ENCODE peak calls at places on chromosomes 12 and 14, in five cellular contexts. H is ELR; Z is activated gamma-delta T cell treated with Interleukin-2 at 50 U/mL for 16 hours; I is IMR-90; T is activated CD4-positive, CD25-positive, alpha-beta regulatory T cell. B is an unnamed sample.

GRCh38 chr14:74649673-74650072 is 37.6 kb upstream of the LTBP2 start:
- DNase-seq in H (peak; percentile 78), Z (no peak), I (no peak), T (no peak), B (no peak)

GRCh38 chr14:75150150-75150549 is 23.3 kb upstream of the NEK9 start:
- DNase-seq in H (no peak), Z (no peak), I (no peak), T (no peak), B (no peak)

GRCh38 chr14:22614240-22614799 is 16.2 kb downstream of the ABHD4 start:
- DNase-seq in H (peak; percentile 95), Z (no peak), I (peak; percentile 98), T (no peak), B (no peak)

GRCh38 chr12:37543131-37543965 is 773.2 kb upstream of the ALG10B start:
- DNase-seq in H (no peak), Z (no peak), I (no peak), T (no peak), B (no peak)

GRCh38 chr14:103134405-103134804 is 11.1 kb downstream of the TNFAIP2 start:
- DNase-seq in H (no peak), Z (no peak), I (no peak), T (no peak), B (no peak)

GRCh38 chr12:9636150-9636549 is 28.4 kb upstream of the KLRB1 start:
- DNase-seq in H (no peak), Z (no peak), I (no peak), T (no peak), B (no peak)

GRCh38 chr12:93050748-93051081 is 121.6 kb upstream of the EEA1 start:
- DNase-seq in H (no peak), Z (no peak), I (no peak), T (no peak), B (no peak)

GRCh38 chr14:104687601-104688504 is 1.6 kb upstream of the INF2 start:
- DNase-seq in H (peak; percentile 70), Z (no peak), I (no peak), T (no peak), B (no peak)

GRCh38 chr12:62256408-62257079 is 3.7 kb upstream of the USP15 start:
- DNase-seq in H (no peak), Z (no peak), I (peak; percentile 36), T (no peak), B (no peak)

GRCh38 chr14:67666733-67667132 is 7.7 kb downstream of the VTI1B start:
- DNase-seq in H (no peak), Z (no peak), I (no peak), T (no peak), B (no peak)

GRCh38 chr12:57624441-57625220 is 8.4 kb downstream of the B4GALNT1 start:
- DNase-seq in H (no peak), Z (no peak), I (no peak), T (no peak), B (no peak)

GRCh38 chr14:105481886-105482454 is 4.7 kb upstream of the CRIP1 start:
- DNase-seq in H (peak; percentile 99), Z (peak; percentile 96), I (peak; percentile 95), T (peak; percentile 92), B (peak; percentile 78)

GRCh38 chr12:122722347-122722746 is 5.7 kb upstream of the HCAR3 start:
- DNase-seq in H (no peak), Z (no peak), I (no peak), T (no peak), B (no peak)

GRCh38 chr14:61894452-61895077 is 132.3 kb downstream of the SNAPC1 start:
- DNase-seq in H (peak; percentile 79), Z (peak; percentile 49), I (peak; percentile 70), T (no peak), B (no peak)

B was measured in NT2/D1.